ENCODE peak calls at places on chromosomes 1 and 21, in six cellular contexts. X is fibroblast of lung; G is dorsolateral prefrontal cortex; M is fibroblast of pulmonary artery; D is CD4-positive, alpha-beta T cell; L is chondrocyte. N is an unnamed sample.

GRCh38 chr1:181190362-181191035 is 102.0 kb downstream of the IER5 start:
- DNase-seq in X (no peak), G (no peak), M (no peak), D (no peak), L (no peak), N (no peak)

GRCh38 chr1:153791856-153792253 is 16.6 kb downstream of the SLC27A3 start:
- DNase-seq in X (peak), G (peak), M (no peak), D (no peak), L (peak), N (no peak)

GRCh38 chr21:34022557-34023335 is 50.6 kb upstream of the MRPS6 start:
- DNase-seq in X (no peak), G (no peak), M (no peak), D (no peak), L (no peak), N (peak)

GRCh38 chr1:206081811-206082210 is 28.8 kb downstream of the RHEX start:
- DNase-seq in X (no peak), G (no peak), M (no peak), D (no peak), L (no peak), N (no peak)

GRCh38 chr1:223531742-223532341 is 133.7 kb downstream of the CAPN8 start:
- DNase-seq in X (peak), G (peak), M (peak), D (peak), L (no peak), N (peak)

GRCh38 chr1:220775238-220775853 is 11.4 kb upstream of the MTARC1 start:
- DNase-seq in X (peak), G (peak), M (peak), D (no peak), L (no peak), N (peak)

GRCh38 chr1:81554534-81554933 is 246.2 kb upstream of the ADGRL2 start:
- DNase-seq in X (no peak), G (no peak), M (no peak), D (no peak), L (no peak), N (no peak)

GRCh38 chr1:109427171-109427467 is 871 bp upstream of the PSMA5 start:
- DNase-seq in X (no peak), G (no peak), M (peak), D (no peak), L (no peak), N (no peak)

GRCh38 chr21:32352556-32352955 is 40.3 kb downstream of the URB1 start:
- DNase-seq in X (no peak), G (no peak), M (no peak), D (no peak), L (no peak), N (no peak)

GRCh38 chr1:236422517-236422876 is 28.4 kb downstream of the EDARADD start:
- DNase-seq in X (no peak), G (no peak), M (no peak), D (no peak), L (no peak), N (no peak)

GRCh38 chr1:77832889-77833288 is 53.4 kb downstream of the MIGA1 start:
- DNase-seq in X (peak), G (no peak), M (peak), D (no peak), L (no peak), N (no peak)

GRCh38 chr1:209150114-209150513 is 433.4 kb upstream of the CAMK1G start:
- DNase-seq in X (peak), G (no peak), M (peak), D (no peak), L (no peak), N (no peak)

GRCh38 chr1:15033264-15033663 is 120.3 kb upstream of the TMEM51 start:
- DNase-seq in X (peak), G (no peak), M (peak), D (no peak), L (no peak), N (no peak)

GRCh38 chr1:22801347-22801746 is 90.7 kb downstream of the EPHB2 start:
- DNase-seq in X (no peak), G (no peak), M (no peak), D (no peak), L (no peak), N (no peak)

GRCh38 chr21:41900401-41900800 is 21.3 kb upstream of the PRDM15 start:
- DNase-seq in X (no peak), G (no peak), M (no peak), D (no peak), L (no peak), N (no peak)

GRCh38 chr1:27011058-27011764 is 1.4 kb downstream of the TENT5B start:
- DNase-seq in X (peak), G (no peak), M (peak), D (no peak), L (no peak), N (no peak)

GRCh38 chr1:168504064-168504837 is 39.5 kb downstream of the XCL2 start:
- DNase-seq in X (peak), G (no peak), M (peak), D (no peak), L (no peak), N (peak)

GRCh38 chr1:118948351-118948750 is 39.8 kb downstream of the TBX15 start:
- DNase-seq in X (no peak), G (no peak), M (no peak), D (no peak), L (no peak), N (no peak)

GRCh38 chr1:240126821-240127220 is 35.1 kb downstream of the FMN2 start:
- DNase-seq in X (no peak), G (no peak), M (no peak), D (no peak), L (no peak), N (no peak)

GRCh38 chr1:233491953-233492627 is 121.8 kb upstream of the KCNK1 start:
- DNase-seq in X (no peak), G (no peak), M (no peak), D (no peak), L (no peak), N (no peak)

GRCh38 chr1:150017206-150017750 is 6.8 kb upstream of the OTUD7B start:
- DNase-seq in X (no peak), G (no peak), M (no peak), D (no peak), L (no peak), N (no peak)

GRCh38 chr21:33543505-33544129 is 779 bp downstream of the SON start:
- DNase-seq in X (no peak), G (no peak), M (no peak), D (peak), L (no peak), N (no peak)

GRCh38 chr1:237553078-237553477 is 337.6 kb downstream of the ZP4 start:
- DNase-seq in X (no peak), G (no peak), M (no peak), D (no peak), L (no peak), N (no peak)

GRCh38 chr1:154808909-154809262 is 61.2 kb downstream of the KCNN3 start:
- DNase-seq in X (no peak), G (no peak), M (no peak), D (no peak), L (no peak), N (no peak)

GRCh38 chr1:107318932-107319331 is 178.1 kb downstream of the NTNG1 start:
- DNase-seq in X (no peak), G (no peak), M (no peak), D (no peak), L (no peak), N (no peak)

GRCh38 chr1:105337427-105337826 is 1587.7 kb downstream of the AMY1C start:
- DNase-seq in X (no peak), G (no peak), M (no peak), D (no peak), L (no peak), N (no peak)

GRCh38 chr1:14128096-14128495 is 428.1 kb downstream of the PRDM2 start:
- DNase-seq in X (no peak), G (no peak), M (no peak), D (no peak), L (no peak), N (no peak)

DNA sequence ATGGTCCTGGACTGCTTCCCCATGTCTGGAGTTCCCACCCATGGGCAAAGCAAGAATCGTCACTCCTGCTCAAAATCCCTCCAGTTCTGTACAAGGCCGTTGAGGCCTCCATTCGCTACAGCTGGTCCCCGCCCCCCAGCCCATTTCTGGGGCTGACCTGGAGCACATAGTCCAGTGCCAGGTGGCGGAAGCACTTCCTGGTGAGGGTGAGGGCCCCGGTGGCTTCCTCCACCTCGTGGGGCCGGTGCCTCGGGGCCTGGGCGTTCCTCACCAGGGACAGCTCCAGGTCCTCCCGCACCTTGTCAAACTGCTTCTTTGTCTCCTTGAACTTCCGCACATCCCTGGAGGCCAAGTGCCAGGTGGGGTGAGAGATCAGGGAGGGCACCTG is 7.4 kb downstream of the ACAP3 start:
- DNase-seq in X (no peak), G (no peak), M (no peak), D (no peak), L (no peak), N (no peak)
- TF ChIP-seq CTCF in X (no peak), G (no peak), M (no peak), D (peak), L (peak), N (no peak)

GRCh38 chr1:198794498-198794897 is 155.7 kb downstream of the PTPRC start:
- DNase-seq in X (peak), G (no peak), M (peak), D (no peak), L (no peak), N (no peak)

GRCh38 chr1:198797656-198798055 is 158.8 kb downstream of the PTPRC start:
- DNase-seq in X (no peak), G (no peak), M (no peak), D (no peak), L (no peak), N (no peak)

GRCh38 chr1:198798923-198799386 is 160.1 kb downstream of the PTPRC start:
- DNase-seq in X (no peak), G (no peak), M (no peak), D (no peak), L (no peak), N (no peak)
- TF ChIP-seq CTCF in X (no peak), G (no peak), M (no peak), D (no peak), L (no peak), N (no peak)

GRCh38 chr1:9946315-9946714 is 3.0 kb downstream of the NMNAT1 start:
- DNase-seq in X (no peak), G (no peak), M (no peak), D (no peak), L (no peak), N (no peak)

GRCh38 chr1:9942399-9942938 is 722 bp downstream of the LZIC start:
- DNase-seq in X (peak), G (no peak), M (peak), D (no peak), L (peak), N (no peak)

GRCh38 chr1:9942939-9943807 is at the start of the genes LZIC and NMNAT1:
- DNase-seq in X (peak), G (peak), M (peak), D (peak), L (peak), N (peak)
- TF ChIP-seq CTCF in X (no peak), G (peak), M (no peak), D (no peak), L (no peak), N (no peak)

DNA sequence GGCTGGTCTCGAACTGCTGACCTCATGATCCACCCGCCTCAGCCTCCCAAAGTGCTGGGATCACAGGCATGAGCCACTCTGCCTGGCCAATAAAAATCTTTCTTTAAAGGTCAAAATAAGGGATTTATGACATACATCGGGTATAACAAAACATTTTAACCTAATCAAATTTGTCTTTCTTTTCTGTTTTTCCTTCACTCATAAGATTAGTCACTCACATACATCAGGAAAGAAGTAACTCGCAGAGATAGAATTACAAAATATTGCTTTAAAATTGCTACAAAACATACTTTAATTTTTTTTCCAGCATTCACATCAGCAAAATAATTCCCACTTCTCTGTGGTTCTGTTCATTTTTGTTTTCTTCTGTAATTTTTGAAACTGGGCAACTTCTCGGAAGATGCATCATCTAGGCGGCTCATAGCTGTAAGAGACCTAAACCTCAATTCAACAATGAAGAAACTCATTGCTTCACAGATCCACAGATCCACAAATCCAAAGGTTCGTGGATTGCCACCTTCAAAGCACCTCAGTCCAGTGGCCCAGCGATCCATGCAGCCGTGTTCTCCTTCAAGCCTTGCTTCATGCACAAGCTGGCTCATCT is 39.7 kb downstream of the NEK2 start:
- DNase-seq in X (peak), G (no peak), M (no peak), D (no peak), L (peak), N (no peak)
- TF ChIP-seq CTCF in X (no peak), G (no peak), M (no peak), D (no peak), L (no peak), N (no peak)

GRCh38 chr1:101043776-101044175 is 18.2 kb upstream of the DPH5 start:
- DNase-seq in X (peak), G (no peak), M (peak), D (no peak), L (no peak), N (no peak)
- TF ChIP-seq CTCF in X (no peak), G (no peak), M (peak), D (no peak), L (peak), N (peak)

DNA sequence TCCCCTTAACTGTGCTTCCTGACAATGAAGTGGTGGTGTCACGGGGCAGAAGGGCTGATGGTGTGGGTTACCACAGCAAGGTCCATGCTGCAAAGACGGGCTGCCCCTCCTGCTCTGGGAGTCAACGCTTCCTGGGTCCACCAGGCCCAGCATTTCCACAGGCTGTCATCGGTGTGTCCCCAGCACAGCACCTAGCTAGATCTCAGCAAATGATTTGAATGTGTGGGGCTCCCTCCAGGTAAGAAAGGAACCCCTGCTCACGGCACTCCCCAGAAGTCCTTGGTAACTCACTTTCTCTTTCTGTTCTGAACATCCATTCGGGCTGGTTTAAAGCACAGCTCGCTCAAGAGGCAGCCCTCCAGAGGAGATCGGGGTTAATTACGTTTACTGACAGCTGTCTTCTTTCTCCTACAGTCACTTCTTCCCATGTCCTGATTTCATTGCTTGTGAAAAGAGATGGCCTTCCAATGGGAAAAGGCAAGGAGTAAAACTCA is 27.3 kb downstream of the HIVEP3 start:
- DNase-seq in X (peak), G (no peak), M (peak), D (peak), L (no peak), N (peak)
- TF ChIP-seq CTCF in X (peak), G (no peak), M (peak), D (peak), L (no peak), N (peak)

GRCh38 chr1:32127780-32128179 is 19.9 kb downstream of the KPNA6 start:
- DNase-seq in X (no peak), G (no peak), M (no peak), D (no peak), L (no peak), N (no peak)
- TF ChIP-seq CTCF in X (no peak), G (no peak), M (no peak), D (no peak), L (no peak), N (no peak)

GRCh38 chr1:172931846-172932245 is 118.9 kb downstream of the TNFSF18 start:
- DNase-seq in X (no peak), G (no peak), M (no peak), D (no peak), L (no peak), N (no peak)

GRCh38 chr1:172931340-172931739 is 119.4 kb downstream of the TNFSF18 start:
- DNase-seq in X (no peak), G (no peak), M (no peak), D (no peak), L (no peak), N (no peak)

GRCh38 chr1:172928412-172928811 is 122.3 kb downstream of the TNFSF18 start:
- DNase-seq in X (peak), G (no peak), M (peak), D (no peak), L (no peak), N (no peak)

GRCh38 chr1:172930142-172930541 is 120.6 kb downstream of the TNFSF18 start:
- DNase-seq in X (no peak), G (no peak), M (no peak), D (no peak), L (no peak), N (no peak)

GRCh38 chr1:172929006-172929405 is 121.7 kb downstream of the TNFSF18 start:
- DNase-seq in X (peak), G (no peak), M (peak), D (no peak), L (no peak), N (no peak)
- TF ChIP-seq CTCF in X (no peak), G (no peak), M (no peak), D (no peak), L (no peak), N (no peak)

GRCh38 chr1:179190861-179191260 is 38.6 kb downstream of the ABL2 start:
- DNase-seq in X (peak), G (no peak), M (peak), D (no peak), L (no peak), N (no peak)

GRCh38 chr1:179195374-179195773 is 34.1 kb downstream of the ABL2 start:
- DNase-seq in X (no peak), G (no peak), M (no peak), D (no peak), L (no peak), N (no peak)

GRCh38 chr1:179197690-179198297 is 31.7 kb downstream of the ABL2 start:
- DNase-seq in X (no peak), G (no peak), M (no peak), D (no peak), L (no peak), N (no peak)

DNA sequence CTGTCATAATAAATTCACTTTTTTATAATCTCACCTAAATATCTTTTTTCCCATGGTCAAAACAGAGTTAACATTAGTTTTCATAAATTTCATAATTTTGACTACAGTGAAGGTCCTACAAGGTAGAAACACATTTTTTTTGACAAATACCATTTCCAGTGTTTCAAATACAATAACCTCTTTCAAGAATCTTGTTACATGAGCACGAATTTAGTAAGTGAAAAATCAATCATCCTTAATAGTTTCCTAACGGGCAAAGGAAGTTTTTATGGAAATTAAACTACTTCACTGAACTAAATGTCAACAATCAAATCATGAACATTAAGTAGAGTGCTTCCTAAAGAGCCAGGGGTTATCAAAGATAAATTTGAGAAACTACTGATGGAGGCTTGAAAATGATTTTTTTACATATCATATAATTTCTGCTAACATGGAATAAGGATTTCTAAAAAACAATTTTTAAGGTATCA is 35.4 kb downstream of the ABL2 start:
- DNase-seq in X (no peak), G (no peak), M (no peak), D (no peak), L (no peak), N (no peak)
- TF ChIP-seq CTCF in X (no peak), G (no peak), M (no peak), D (peak), L (no peak), N (no peak)

GRCh38 chr1:202215472-202216130 is 22.0 kb downstream of the LGR6 start:
- DNase-seq in X (no peak), G (no peak), M (no peak), D (no peak), L (no peak), N (no peak)

GRCh38 chr1:202210969-202211368 is 17.4 kb downstream of the LGR6 start:
- DNase-seq in X (no peak), G (no peak), M (no peak), D (no peak), L (no peak), N (no peak)

GRCh38 chr1:202212787-202213186 is 19.2 kb downstream of the LGR6 start:
- DNase-seq in X (no peak), G (no peak), M (no peak), D (no peak), L (no peak), N (no peak)

GRCh38 chr1:202214089-202214843 is 20.7 kb downstream of the LGR6 start:
- DNase-seq in X (no peak), G (no peak), M (no peak), D (no peak), L (no peak), N (no peak)

GRCh38 chr1:202213361-202214088 is 19.9 kb downstream of the LGR6 start:
- DNase-seq in X (no peak), G (no peak), M (no peak), D (no peak), L (no peak), N (no peak)
- TF ChIP-seq CTCF in X (no peak), G (no peak), M (peak), D (no peak), L (peak), N (no peak)